ENCODE peak calls at places on chromosomes 4 and X, in four cellular contexts. F, S, Y and C are unnamed samples.

GRCh38 chrX:33336783-33337182 is 125.4 kb upstream of the DMD start:
- DNase-seq in S (no peak), F (peak; percentile 68), Y (no peak), C (no peak)

GRCh38 chrX:68060506-68061205 is 372.6 kb downstream of the OPHN1 start:
- DNase-seq in Y (no peak), S (no peak), F (no peak), C (no peak)

GRCh38 chrX:39073131-39073530 is 271.9 kb downstream of the MID1IP1 start:
- DNase-seq in Y (no peak), F (no peak), S (no peak), C (no peak)

GRCh38 chr4:99506781-99507180 is 4.0 kb upstream of the C4orf17 start:
- DNase-seq in F (no peak), Y (no peak), S (no peak), C (no peak)

GRCh38 chrX:1239681-1240142 is 27.3 kb upstream of the CRLF2 start:
- DNase-seq in S (no peak), F (no peak), Y (no peak), C (no peak)

GRCh38 chrX:283115-283845 is 2.1 kb downstream of the PLCXD1 start:
- DNase-seq in Y (peak; percentile 86), S (no peak), F (peak; percentile 98), C (peak; percentile 92)

GRCh38 chr4:146450524-146450923 is 71.2 kb downstream of the SLC10A7 start:
- DNase-seq in F (no peak), S (no peak), Y (no peak), C (no peak)

GRCh38 chrX:134821370-134821769 is 163.1 kb upstream of the PLAC1 start:
- DNase-seq in Y (no peak), F (no peak), S (peak; percentile 3), C (no peak)

GRCh38 chrX:123590842-123591491 is 141.9 kb downstream of the THOC2 start:
- DNase-seq in F (no peak), Y (no peak), S (no peak), C (no peak)

GRCh38 chr4:20395160-20395773 is 143.6 kb downstream of the SLIT2 start:
- DNase-seq in F (peak; percentile 41), Y (no peak), S (no peak), C (no peak)

GRCh38 chr4:8580321-8581093 is at the start of gene GPR78:
- DNase-seq in S (no peak), F (no peak), Y (no peak), C (no peak)

GRCh38 chr4:85784348-85784747 is 309.4 kb downstream of the ARHGAP24 start:
- DNase-seq in F (no peak), S (no peak), Y (no peak), C (no peak)

GRCh38 chr4:113445286-113445685 is 316.3 kb downstream of the CAMK2D start:
- DNase-seq in F (no peak), Y (no peak), S (no peak), C (no peak)

GRCh38 chr4:142554412-142554811 is 291.7 kb downstream of the INPP4B start:
- DNase-seq in S (no peak), Y (no peak), F (no peak), C (no peak)

GRCh38 chr4:159137176-159137575 is 34.3 kb downstream of the RAPGEF2 start:
- DNase-seq in F (no peak), Y (no peak), S (no peak), C (peak; percentile 63)

GRCh38 chr4:161987611-161988010 is 176.2 kb downstream of the FSTL5 start:
- DNase-seq in Y (no peak), F (no peak), S (no peak), C (no peak)

GRCh38 chr4:166293551-166293950 is 420.5 kb downstream of the TLL1 start:
- DNase-seq in S (no peak), Y (no peak), F (no peak), C (no peak)

GRCh38 chr4:124415206-124415605 is 297.3 kb downstream of the ANKRD50 start:
- DNase-seq in S (no peak), F (no peak), Y (no peak), C (no peak)

GRCh38 chrX:144730486-144730885 is 516.8 kb upstream of the SPANXN1 start:
- DNase-seq in S (no peak), Y (no peak), F (no peak), C (no peak)

GRCh38 chr4:146222313-146222712 is 8.0 kb downstream of the REELD1 start:
- DNase-seq in S (no peak), Y (no peak), F (no peak), C (no peak)

GRCh38 chrX:65652098-65652497 is 15.4 kb upstream of the MSN start:
- DNase-seq in S (no peak), Y (no peak), F (no peak), C (no peak)

GRCh38 chr4:15396157-15396800 is 31.6 kb upstream of the C1QTNF7 start:
- DNase-seq in S (peak; percentile 10), Y (peak; percentile 42), F (peak; percentile 61), C (peak; percentile 42)

GRCh38 chr4:139603576-139604387 is 47.8 kb upstream of the SETD7 start:
- DNase-seq in S (peak; percentile 44), F (peak; percentile 64), Y (peak; percentile 29), C (no peak)

GRCh38 chr4:600850-601515 is 24.4 kb upstream of the PDE6B start:
- DNase-seq in F (no peak), S (no peak), Y (no peak), C (no peak)

GRCh38 chrX:154123241-154124219 is 20.5 kb upstream of the OPN1LW start:
- DNase-seq in Y (peak; percentile 22), F (peak; percentile 4), S (no peak), C (peak; percentile 48)

GRCh38 chr4:20421586-20421985 is 169.9 kb downstream of the SLIT2 start:
- DNase-seq in F (no peak), Y (no peak), S (no peak), C (no peak)

GRCh38 chr4:9947168-9948062 is 73.9 kb downstream of the SLC2A9 start:
- DNase-seq in Y (no peak), S (no peak), F (no peak), C (no peak)

GRCh38 chr4:94446386-94446785 is 5.4 kb upstream of the PDLIM5 start:
- DNase-seq in Y (no peak), F (no peak), S (no peak), C (no peak)

GRCh38 chrX:21926527-21927278 is 13.8 kb upstream of the SMS start:
- DNase-seq in Y (no peak), F (no peak), S (no peak), C (no peak)

GRCh38 chr4:71860643-71861042 is 76.8 kb upstream of the GC start:
- DNase-seq in Y (no peak), S (no peak), F (peak; percentile 39), C (no peak)

GRCh38 chr4:40122941-40123340 is 66.3 kb downstream of the N4BP2 start:
- DNase-seq in F (no peak), S (no peak), Y (no peak), C (no peak)

GRCh38 chr4:181908168-181908567 is 335.0 kb upstream of the TENM3 start:
- DNase-seq in F (no peak), Y (no peak), S (no peak), C (no peak)

GRCh38 chr4:145876531-145877180 is 62.0 kb downstream of the ZNF827 start:
- DNase-seq in F (no peak), Y (no peak), S (no peak), C (no peak)

GRCh38 chr4:139853309-139853708 is 187.7 kb downstream of the MGST2 start:
- DNase-seq in F (no peak), Y (no peak), S (no peak), C (no peak)

GRCh38 chr4:105088110-105088879 is 58.4 kb upstream of the TET2 start:
- DNase-seq in S (peak; percentile 62), F (no peak), Y (no peak), C (no peak)